ENCODE peak calls at places on chromosomes 6 and 20, in five cellular contexts. Y, L, A, H and F are unnamed samples.

GRCh38 chr6:137084865-137085617 is 40.3 kb upstream of the IL20RA start:
- DNase-seq in Y (no peak), L (no peak), A (no peak), H (no peak), F (no peak)

GRCh38 chr20:24985802-24986201 is 6.7 kb downstream of the APMAP start:
- DNase-seq in Y (no peak), L (no peak), A (no peak), H (no peak), F (no peak)

GRCh38 chr6:158775832-158776231 is 43.3 kb downstream of the EZR start:
- DNase-seq in Y (no peak), L (no peak), A (no peak), H (no peak), F (no peak)

GRCh38 chr6:63560806-63561672 is 11.2 kb upstream of the LOC128125822 start:
- DNase-seq in Y (no peak), L (no peak), A (no peak), H (no peak), F (no peak)

GRCh38 chr6:38570750-38571149 is 69.0 kb downstream of the BTBD9 start:
- DNase-seq in Y (no peak), L (peak), A (peak), H (peak), F (no peak)

GRCh38 chr6:31877651-31878161 is 1.1 kb downstream of the SLC44A4 start:
- DNase-seq in Y (no peak), L (no peak), A (peak), H (no peak), F (no peak)

GRCh38 chr6:132731086-132731485 is 17.2 kb upstream of the VNN1 start:
- DNase-seq in Y (no peak), L (no peak), A (no peak), H (no peak), F (no peak)

GRCh38 chr6:163780993-163781392 is 366.5 kb downstream of the QKI start:
- DNase-seq in Y (peak), L (no peak), A (peak), H (no peak), F (no peak)

GRCh38 chr6:157449610-157450009 is 68.6 kb downstream of the ZDHHC14 start:
- DNase-seq in Y (no peak), L (peak), A (no peak), H (no peak), F (no peak)

GRCh38 chr20:6636209-6637159 is 131.0 kb upstream of the BMP2 start:
- DNase-seq in Y (no peak), L (peak), A (peak), H (peak), F (no peak)

GRCh38 chr6:44269921-44270525 is at the start of gene TMEM151B:
- DNase-seq in Y (no peak), L (no peak), A (no peak), H (peak), F (no peak)

GRCh38 chr20:1566701-1567100 is 9.2 kb upstream of the SIRPD start:
- DNase-seq in Y (no peak), L (peak), A (no peak), H (no peak), F (no peak)

GRCh38 chr6:156174026-156174880 is 602.9 kb upstream of the ARID1B start:
- DNase-seq in Y (no peak), L (no peak), A (no peak), H (no peak), F (no peak)

GRCh38 chr6:44696099-44696498 is 308.6 kb downstream of the CDC5L start:
- DNase-seq in Y (no peak), L (no peak), A (no peak), H (no peak), F (peak)

GRCh38 chr6:46490425-46491200 is 636 bp downstream of the RCAN2 start:
- DNase-seq in Y (peak), L (no peak), A (peak), H (peak), F (peak)

GRCh38 chr6:51541847-51542246 is 545.6 kb downstream of the PKHD1 start:
- DNase-seq in Y (no peak), L (no peak), A (no peak), H (peak), F (no peak)

GRCh38 chr6:107443904-107444267 is 15.5 kb downstream of the PDSS2 start:
- DNase-seq in Y (no peak), L (peak), A (no peak), H (no peak), F (no peak)

GRCh38 chr6:48560408-48560807 is 449.4 kb upstream of the PTCHD4 start:
- DNase-seq in Y (no peak), L (peak), A (no peak), H (peak), F (no peak)

GRCh38 chr6:82364087-82365010 is 732 bp downstream of the TPBG start:
- DNase-seq in Y (peak), L (peak), A (peak), H (peak), F (peak)

GRCh38 chr6:27867051-27867940 is 44.9 kb downstream of the OR2B2 start:
- DNase-seq in Y (no peak), L (peak), A (peak), H (peak), F (peak)

GRCh38 chr6:167441653-167442644 is 117.1 kb downstream of the TTLL2 start:
- DNase-seq in Y (no peak), L (no peak), A (peak), H (no peak), F (no peak)

GRCh38 chr20:3753098-3753497 is 14.5 kb downstream of the ADISSP start:
- DNase-seq in Y (peak), L (peak), A (peak), H (peak), F (no peak)

GRCh38 chr20:61114776-61115175 is 137.3 kb upstream of the CDH4 start:
- DNase-seq in Y (no peak), L (no peak), A (no peak), H (no peak), F (no peak)

GRCh38 chr6:160028487-160029275 is 59.8 kb downstream of the IGF2R start:
- DNase-seq in Y (no peak), L (no peak), A (no peak), H (no peak), F (no peak)

GRCh38 chr6:43434943-43435342 is 7.6 kb downstream of the ABCC10 start:
- DNase-seq in Y (no peak), L (no peak), A (no peak), H (no peak), F (no peak)

GRCh38 chr6:127515234-127515793 is 3.8 kb downstream of the MTCL3 start:
- DNase-seq in Y (no peak), L (no peak), A (peak), H (peak), F (peak)

GRCh38 chr6:146200136-146200708 is 171.4 kb downstream of the GRM1 start:
- DNase-seq in Y (no peak), L (no peak), A (no peak), H (peak), F (no peak)

GRCh38 chr20:62486431-62486954 is 10.7 kb upstream of the GATA5 start:
- DNase-seq in Y (no peak), L (no peak), A (no peak), H (no peak), F (no peak)

GRCh38 chr20:39874049-39874893 is 814.8 kb downstream of the MAFB start:
- DNase-seq in Y (peak), L (peak), A (peak), H (peak), F (peak)

GRCh38 chr20:17969276-17969883 is 562 bp downstream of the MGME1 start:
- DNase-seq in Y (no peak), L (no peak), A (peak), H (peak), F (peak)

GRCh38 chr6:126064257-126064993 is 78.1 kb downstream of the TRMT11 start:
- DNase-seq in Y (no peak), L (peak), A (no peak), H (no peak), F (no peak)

GRCh38 chr6:20211941-20212391 is 303 bp downstream of the MBOAT1 start:
- DNase-seq in Y (no peak), L (no peak), A (peak), H (no peak), F (no peak)

GRCh38 chr6:155024628-155025027 is 29.5 kb downstream of the TIAM2 start:
- DNase-seq in Y (no peak), L (no peak), A (no peak), H (no peak), F (no peak)

GRCh38 chr6:90355965-90356364 is 59.3 kb upstream of the BACH2 start:
- DNase-seq in Y (peak), L (no peak), A (no peak), H (no peak), F (no peak)

GRCh38 chr6:105781248-105781647 is 304.9 kb upstream of the PRDM1 start:
- DNase-seq in Y (no peak), L (no peak), A (no peak), H (no peak), F (no peak)

GRCh38 chr6:169965239-169965638 is 213.8 kb downstream of the ERMARD start:
- DNase-seq in Y (no peak), L (no peak), A (no peak), H (no peak), F (no peak)

GRCh38 chr6:169967687-169968086 is 216.3 kb downstream of the ERMARD start:
- DNase-seq in Y (no peak), L (no peak), A (no peak), H (no peak), F (no peak)

GRCh38 chr6:169965657-169966311 is 214.4 kb downstream of the ERMARD start:
- DNase-seq in Y (peak), L (no peak), A (no peak), H (no peak), F (no peak)

GRCh38 chr6:169964440-169965212 is 213.2 kb downstream of the ERMARD start:
- DNase-seq in Y (no peak), L (no peak), A (no peak), H (no peak), F (peak)

GRCh38 chr6:169966312-169967181 is 215.1 kb downstream of the ERMARD start:
- DNase-seq in Y (no peak), L (no peak), A (no peak), H (no peak), F (no peak)
- H3K27ac ChIP-seq in Y (no peak), L (no peak), A (no peak), H (no peak), F (no peak)

GRCh38 chr6:70413114-70413828 is at the start of gene FAM135A:
- DNase-seq in Y (peak), L (peak), A (peak), H (peak), F (peak)

GRCh38 chr6:70413829-70414494 is 654 bp downstream of the FAM135A start:
- DNase-seq in Y (no peak), L (peak), A (peak), H (peak), F (peak)

GRCh38 chr6:70412797-70413113 is 553 bp upstream of the FAM135A start:
- DNase-seq in Y (no peak), L (no peak), A (no peak), H (no peak), F (no peak)

GRCh38 chr6:70411542-70411941 is 1.8 kb upstream of the FAM135A start:
- DNase-seq in Y (no peak), L (no peak), A (no peak), H (no peak), F (no peak)

DNA sequence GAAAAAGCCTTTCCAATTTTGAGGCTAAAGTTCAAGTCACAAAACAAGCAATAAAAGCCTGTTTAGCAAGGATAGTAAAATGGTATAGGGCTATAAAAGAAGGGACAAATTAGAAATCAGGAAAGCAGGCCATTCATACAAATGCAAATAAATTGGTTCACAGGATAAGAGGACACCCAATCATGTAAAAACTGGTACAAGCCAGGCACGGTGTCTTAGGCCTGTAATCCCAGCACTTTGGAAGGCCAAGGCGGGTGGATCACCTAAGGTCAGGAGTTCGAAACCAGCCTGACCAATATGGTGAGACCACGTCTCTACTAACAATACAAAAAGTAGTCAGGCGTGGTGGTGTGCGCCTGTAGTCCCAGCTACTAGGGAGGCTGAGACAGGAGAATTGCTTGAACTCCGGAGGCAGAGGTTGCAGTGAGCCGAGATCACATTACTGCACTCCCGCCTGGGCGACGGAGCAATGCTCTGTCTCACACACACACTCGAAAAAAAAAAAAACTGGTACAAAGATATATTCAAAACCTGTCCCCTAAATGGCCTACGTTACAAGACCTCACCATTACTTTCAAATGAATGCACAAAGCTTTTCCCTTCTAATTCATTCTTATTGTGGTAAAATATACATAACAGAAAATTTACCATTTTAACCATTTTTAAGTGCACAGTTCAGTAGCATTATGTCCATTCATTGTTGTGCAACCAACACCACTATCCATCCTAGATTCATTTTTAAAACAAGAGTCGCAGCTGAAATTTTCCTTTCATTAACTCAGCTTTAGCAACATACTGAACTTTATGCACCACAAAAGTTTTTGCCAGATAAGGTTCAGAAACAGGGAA is 1.1 kb upstream of the FAM135A start:
- DNase-seq in Y (no peak), L (no peak), A (no peak), H (no peak), F (no peak)
- H3K27ac ChIP-seq in Y (no peak), L (peak), A (peak), H (peak), F (peak)

GRCh38 chr6:17353440-17354175 is 39.8 kb upstream of the CAP2 start:
- DNase-seq in Y (no peak), L (no peak), A (no peak), H (no peak), F (no peak)

GRCh38 chr6:17358515-17358914 is 34.9 kb upstream of the CAP2 start:
- DNase-seq in Y (no peak), L (no peak), A (no peak), H (no peak), F (no peak)

GRCh38 chr6:17352302-17352701 is 41.1 kb upstream of the CAP2 start:
- DNase-seq in Y (no peak), L (no peak), A (no peak), H (no peak), F (peak)

GRCh38 chr6:17355404-17355774 is 38.0 kb upstream of the CAP2 start:
- DNase-seq in Y (no peak), L (no peak), A (no peak), H (no peak), F (no peak)

DNA sequence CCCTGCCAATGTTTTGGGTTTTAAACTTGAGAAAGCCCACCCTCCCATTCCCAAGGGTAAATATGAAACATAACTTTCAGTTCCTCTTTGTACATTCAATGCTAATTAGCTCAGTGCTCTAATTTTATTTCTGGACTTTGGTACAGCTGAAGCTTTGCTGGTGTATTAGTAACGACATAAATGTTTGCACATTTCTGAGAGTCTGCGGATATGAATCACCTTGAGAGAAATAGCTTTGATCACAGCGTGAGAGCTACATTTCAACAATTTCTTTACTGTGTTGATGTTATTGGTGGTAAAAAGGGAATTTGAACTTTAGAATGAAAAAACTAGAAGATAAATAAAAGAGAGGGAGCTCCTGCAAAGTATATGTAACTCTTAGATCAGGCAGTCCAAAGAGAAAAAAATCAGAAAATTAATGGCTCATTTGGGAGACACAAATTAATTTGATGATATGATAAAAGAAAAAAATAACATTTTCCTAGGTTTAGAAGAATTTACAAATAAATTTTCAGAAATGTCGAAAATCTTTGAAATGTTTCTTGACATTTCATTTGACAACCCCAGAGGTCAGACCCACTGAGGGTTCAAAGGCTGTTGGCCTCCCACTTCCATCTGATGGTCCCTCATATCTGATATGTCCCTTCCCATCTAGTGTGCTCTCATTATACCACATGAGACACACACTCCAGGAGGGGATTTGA is 38.5 kb upstream of the CAP2 start:
- DNase-seq in Y (no peak), L (no peak), A (no peak), H (no peak), F (peak)
- H3K27ac ChIP-seq in Y (no peak), L (no peak), A (no peak), H (no peak), F (peak)

DNA sequence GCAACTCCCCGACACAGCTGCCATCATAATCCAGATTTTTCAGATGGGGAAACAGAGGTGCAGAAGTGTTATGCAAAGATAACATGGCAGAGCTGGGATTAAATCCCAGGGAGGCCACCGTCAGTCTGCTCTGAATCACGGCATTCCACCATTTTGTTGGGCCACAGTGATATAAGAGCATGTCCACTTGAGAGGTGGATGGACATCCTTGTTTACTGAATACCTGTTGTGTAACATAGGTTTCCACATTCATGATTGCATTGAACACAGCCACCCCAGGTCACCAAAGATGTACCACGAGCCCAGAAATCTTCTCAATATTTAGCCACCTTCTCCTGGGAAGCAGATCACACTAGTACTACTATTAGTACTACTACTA is 191.5 kb downstream of the LRFN2 start:
- DNase-seq in Y (no peak), L (no peak), A (no peak), H (no peak), F (no peak)
- H3K27ac ChIP-seq in Y (no peak), L (no peak), A (no peak), H (no peak), F (no peak)

DNA sequence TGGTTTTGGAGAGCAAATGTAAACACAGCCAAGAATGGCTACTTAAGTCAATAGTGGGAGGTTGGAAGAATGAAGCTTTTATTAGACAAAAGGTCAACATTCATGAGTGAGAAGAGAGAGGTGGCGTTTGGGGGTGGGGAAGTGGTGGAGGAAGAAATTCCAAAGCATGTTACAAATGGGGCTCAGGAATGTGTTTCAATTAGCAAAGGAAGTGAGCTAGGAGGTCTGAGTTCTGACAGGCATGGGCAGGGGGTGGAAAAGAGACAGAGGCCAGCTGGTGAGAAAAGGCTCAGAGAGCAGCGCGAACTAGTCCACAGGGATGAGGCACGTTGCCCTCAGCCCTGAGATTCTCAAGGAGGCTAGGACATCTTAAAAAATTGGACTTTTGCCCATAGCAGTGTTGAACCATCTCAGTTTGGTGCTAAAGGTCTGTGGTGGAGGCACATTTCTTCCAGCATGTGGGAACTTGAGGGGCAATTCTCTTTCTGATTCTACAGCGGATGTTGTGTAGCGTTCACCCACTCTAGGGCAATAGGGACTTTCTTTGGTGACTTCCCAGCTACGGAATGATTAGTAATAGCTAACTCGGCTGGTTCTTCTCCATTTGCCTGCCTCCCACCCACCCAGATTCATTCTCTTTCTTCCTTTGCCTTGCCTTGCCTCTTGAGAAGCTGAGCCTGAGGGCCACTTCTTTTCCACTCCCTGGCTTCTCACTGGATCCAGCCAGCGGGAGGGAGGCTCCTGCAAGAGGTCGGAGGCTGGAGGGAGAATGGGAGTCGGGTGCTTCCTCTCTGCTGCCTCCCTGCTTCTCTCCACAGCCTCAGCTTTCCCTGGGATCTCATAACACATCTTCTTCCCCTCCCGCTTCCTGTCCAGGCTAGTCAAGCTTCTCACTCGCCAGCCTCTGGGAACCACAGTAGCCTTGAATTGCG is 45.1 kb upstream of the NEDD9 start:
- DNase-seq in Y (peak), L (peak), A (peak), H (peak), F (peak)
- H3K27ac ChIP-seq in Y (no peak), L (peak), A (no peak), H (no peak), F (peak)